ENCODE peak calls at places on chromosomes 5 and 9, in four cellular contexts. V is right lobe of liver, F is activated B cell treated with CpG ODN at 0.5 μM for 24 hours, C is cardiac fibroblast. H is an unnamed sample.
A peak's percentile ranks its signal among the peaks of the same experiment; 100 is the strongest.

GRCh38 chr5:86679529-86679928 is 61.8 kb downstream of the COX7C start:
- DNase-seq in V (no peak), C (peak; percentile 85), F (no peak), H (no peak)

GRCh38 chr5:170434953-170435605 is 45.9 kb upstream of the KCNMB1 start:
- DNase-seq in F (peak; percentile 39), C (peak; percentile 66), V (peak; percentile 72), H (peak; percentile 54)

GRCh38 chr9:118961857-118962256 is 407.4 kb downstream of the BRINP1 start:
- DNase-seq in F (no peak), V (no peak), C (no peak), H (no peak)

GRCh38 chr9:130741831-130742449 is 48.4 kb downstream of the EXOSC2 start:
- DNase-seq in C (peak; percentile 21), F (no peak), V (no peak), H (no peak)

GRCh38 chr5:146877783-146878470 is 630 bp downstream of the PPP2R2B start:
- DNase-seq in C (no peak), F (no peak), V (peak; percentile 55), H (peak; percentile 30)

GRCh38 chr5:33588654-33589372 is 148.0 kb downstream of the TARS1 start:
- DNase-seq in V (no peak), C (peak; percentile 8), F (no peak), H (peak; percentile 11)

GRCh38 chr5:172585114-172585513 is 55.9 kb upstream of the NEURL1B start:
- DNase-seq in V (no peak), C (no peak), F (no peak), H (no peak)

GRCh38 chr5:181243521-181244307 is at the start of gene RACK1:
- DNase-seq in C (peak; percentile 90), V (peak; percentile 90), F (peak; percentile 79), H (peak; percentile 76)

GRCh38 chr5:8912106-8912505 is 633.8 kb downstream of the SEMA5A start:
- DNase-seq in F (no peak), V (no peak), C (no peak), H (no peak)

GRCh38 chr9:35611230-35611797 is 6.3 kb downstream of the TESK1 start:
- DNase-seq in F (no peak), C (peak; percentile 63), V (no peak), H (no peak)
- TF ChIP-seq CTCF in F (no peak), C (peak; percentile 79), V (peak; percentile 39), H (peak; percentile 71)

DNA sequence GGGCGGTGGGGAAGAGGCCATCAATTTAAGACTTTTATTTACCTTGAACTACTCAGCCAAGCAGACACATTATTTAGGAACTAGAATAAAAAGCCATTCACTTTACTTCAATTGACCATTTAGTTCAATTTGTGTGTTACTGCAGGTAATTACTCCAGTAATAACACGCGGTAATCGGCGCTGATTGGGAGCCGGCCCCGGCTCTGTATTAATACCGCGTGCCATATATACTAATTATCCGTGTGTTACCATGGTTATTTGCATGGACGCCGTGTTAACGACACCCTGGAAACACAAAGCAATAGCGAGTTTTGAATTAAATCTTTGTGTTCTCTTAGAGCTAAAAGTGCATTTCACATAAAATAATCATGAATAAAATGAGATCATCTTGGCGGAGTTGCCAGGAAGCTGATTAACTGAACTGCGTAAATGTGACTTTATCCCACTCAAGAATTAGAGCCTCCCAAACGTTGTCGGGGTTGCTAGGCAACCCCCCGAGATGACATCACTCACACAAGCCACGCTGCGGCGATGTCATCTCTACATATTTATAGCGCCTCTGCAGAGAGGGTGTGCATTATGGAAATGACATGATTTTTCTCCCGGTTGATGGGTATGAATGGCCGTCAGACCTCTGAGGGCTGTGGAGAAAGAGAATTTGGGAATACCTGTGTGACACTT is 41.4 kb upstream of the RNU6ATAC start:
- DNase-seq in C (peak; percentile 95), F (no peak), V (peak; percentile 30), H (no peak)
- TF ChIP-seq CTCF in C (peak; percentile 11), F (no peak), V (no peak), H (no peak)

DNA sequence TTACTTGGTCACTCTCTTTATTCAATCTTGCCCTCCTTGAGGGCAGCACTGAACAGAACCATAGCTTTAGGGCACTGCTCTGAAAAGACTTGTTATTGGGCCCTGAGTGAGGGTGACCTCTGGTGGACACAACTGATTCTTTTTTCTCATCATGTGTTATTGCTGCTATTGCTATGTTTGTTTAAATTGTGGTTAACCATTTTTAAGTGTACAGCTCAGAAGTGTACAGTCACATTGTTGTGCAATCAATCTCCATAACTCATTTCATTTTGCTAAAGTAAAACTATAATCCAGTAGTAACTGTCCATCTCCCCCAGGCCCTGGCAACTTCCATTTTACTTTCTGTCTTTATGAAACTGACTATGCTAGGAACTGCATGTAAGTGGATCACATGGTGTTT is 351.1 kb upstream of the RIOK2 start:
- DNase-seq in C (peak; percentile 89), V (no peak), F (no peak), H (no peak)
- TF ChIP-seq CTCF in C (peak; percentile 73), V (peak; percentile 69), F (no peak), H (peak; percentile 69)

GRCh38 chr5:126677101-126677500 is 76.4 kb downstream of the PHAX start:
- DNase-seq in F (no peak), V (no peak), C (no peak), H (no peak)

GRCh38 chr5:126673477-126673876 is 72.7 kb downstream of the PHAX start:
- DNase-seq in V (no peak), C (no peak), F (no peak), H (no peak)

GRCh38 chr5:126676195-126676624 is 75.5 kb downstream of the PHAX start:
- DNase-seq in V (no peak), F (peak; percentile 19), C (peak; percentile 65), H (peak; percentile 32)

GRCh38 chr5:126674145-126674544 is 73.4 kb downstream of the PHAX start:
- DNase-seq in F (no peak), C (no peak), V (no peak), H (no peak)

DNA sequence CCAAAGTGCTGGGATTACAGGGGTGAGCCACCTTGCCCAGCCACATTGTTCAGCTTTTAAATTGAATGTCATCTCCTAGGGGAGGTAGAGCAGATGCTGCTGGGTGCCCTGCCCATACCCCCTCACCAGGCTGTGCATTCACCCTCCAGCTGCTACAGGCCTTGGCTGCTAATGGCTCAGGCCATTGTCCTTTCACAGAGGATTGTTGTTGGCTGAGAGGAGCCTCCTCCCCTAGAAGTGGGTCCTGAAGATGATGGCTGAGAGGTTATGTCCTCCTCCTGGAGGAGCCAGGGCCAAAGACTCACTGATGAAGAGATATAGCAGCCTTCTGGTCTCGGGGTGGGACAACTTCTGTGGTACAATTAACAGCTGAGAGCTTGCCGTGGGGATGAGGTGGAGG is 74.6 kb downstream of the PHAX start:
- DNase-seq in V (no peak), F (no peak), C (no peak), H (no peak)
- TF ChIP-seq CTCF in V (no peak), F (no peak), C (no peak), H (no peak)

H was measured in progenitor cell of endocrine pancreas.